ENCODE peak calls at places on chromosome 7, in seven cellular contexts. One of them, this sample, is unnamed.

GRCh38 chr7:106050743-106051110 is 61.4 kb downstream of the SYPL1 start:
- DNase-seq in hepatocyte: peak; percentile 64
- DNase-seq in lower leg skin: no peak
- DNase-seq in A549: no peak
- DNase-seq in SK-N-SH: no peak
- DNase-seq in adrenal gland: peak; percentile 74
- DNase-seq in cardiac muscle cell: peak; percentile 80
- DNase-seq in this sample: peak; percentile 65

GRCh38 chr7:120539321-120539720 is 266.3 kb downstream of the KCND2 start:
- DNase-seq in A549: no peak
- DNase-seq in cardiac muscle cell: no peak
- DNase-seq in lower leg skin: no peak
- DNase-seq in hepatocyte: no peak
- DNase-seq in adrenal gland: no peak
- DNase-seq in SK-N-SH: no peak
- DNase-seq in this sample: peak; percentile 62

GRCh38 chr7:2734761-2735571 is 47.0 kb downstream of the AMZ1 start:
- DNase-seq in A549: no peak
- DNase-seq in adrenal gland: peak; percentile 53
- DNase-seq in lower leg skin: peak; percentile 87
- DNase-seq in SK-N-SH: no peak
- DNase-seq in cardiac muscle cell: no peak
- DNase-seq in hepatocyte: no peak
- DNase-seq in this sample: no peak

GRCh38 chr7:954330-955238 is at the start of gene ADAP1:
- DNase-seq in lower leg skin: peak; percentile 83
- DNase-seq in adrenal gland: no peak
- DNase-seq in hepatocyte: peak; percentile 85
- DNase-seq in cardiac muscle cell: peak; percentile 59
- DNase-seq in A549: peak; percentile 37
- DNase-seq in SK-N-SH: peak; percentile 92
- DNase-seq in this sample: no peak

GRCh38 chr7:132145466-132145865 is 430.8 kb downstream of the PLXNA4 start:
- DNase-seq in hepatocyte: peak; percentile 45
- DNase-seq in A549: peak; percentile 80
- DNase-seq in SK-N-SH: no peak
- DNase-seq in adrenal gland: no peak
- DNase-seq in cardiac muscle cell: peak; percentile 85
- DNase-seq in lower leg skin: no peak
- DNase-seq in this sample: peak; percentile 76

GRCh38 chr7:45610019-45610418 is 35.9 kb downstream of the ADCY1 start:
- DNase-seq in adrenal gland: no peak
- DNase-seq in lower leg skin: peak; percentile 68
- DNase-seq in A549: no peak
- DNase-seq in cardiac muscle cell: no peak
- DNase-seq in hepatocyte: no peak
- DNase-seq in SK-N-SH: no peak
- DNase-seq in this sample: no peak

GRCh38 chr7:134593530-134594392 is 44.9 kb downstream of the AKR1B15 start:
- DNase-seq in adrenal gland: peak; percentile 92
- DNase-seq in hepatocyte: peak; percentile 35
- DNase-seq in cardiac muscle cell: peak; percentile 94
- DNase-seq in A549: peak; percentile 63
- DNase-seq in lower leg skin: no peak
- DNase-seq in SK-N-SH: peak; percentile 10
- DNase-seq in this sample: peak; percentile 87

GRCh38 chr7:70393956-70394355 is 738.0 kb upstream of the GALNT17 start:
- DNase-seq in cardiac muscle cell: no peak
- DNase-seq in SK-N-SH: no peak
- DNase-seq in hepatocyte: no peak
- DNase-seq in adrenal gland: no peak
- DNase-seq in A549: no peak
- DNase-seq in lower leg skin: no peak
- DNase-seq in this sample: peak; percentile 90

GRCh38 chr7:85065306-85065705 is 121.5 kb downstream of the SEMA3D start:
- DNase-seq in adrenal gland: no peak
- DNase-seq in hepatocyte: no peak
- DNase-seq in lower leg skin: no peak
- DNase-seq in cardiac muscle cell: peak; percentile 72
- DNase-seq in A549: no peak
- DNase-seq in SK-N-SH: no peak
- DNase-seq in this sample: peak; percentile 80

GRCh38 chr7:52525772-52526341 is 509.6 kb upstream of the POM121L12 start:
- DNase-seq in A549: no peak
- DNase-seq in lower leg skin: no peak
- DNase-seq in cardiac muscle cell: no peak
- DNase-seq in adrenal gland: no peak
- DNase-seq in hepatocyte: no peak
- DNase-seq in SK-N-SH: no peak
- DNase-seq in this sample: no peak

GRCh38 chr7:105917659-105918058 is 41.3 kb upstream of the ATXN7L1 start:
- DNase-seq in A549: no peak
- DNase-seq in hepatocyte: no peak
- DNase-seq in adrenal gland: no peak
- DNase-seq in lower leg skin: no peak
- DNase-seq in SK-N-SH: no peak
- DNase-seq in cardiac muscle cell: no peak
- DNase-seq in this sample: no peak

GRCh38 chr7:64951250-64951848 is 39.5 kb downstream of the ZNF117 start:
- DNase-seq in SK-N-SH: peak; percentile 66
- DNase-seq in hepatocyte: peak; percentile 57
- DNase-seq in cardiac muscle cell: peak; percentile 74
- DNase-seq in adrenal gland: no peak
- DNase-seq in A549: peak; percentile 3
- DNase-seq in lower leg skin: no peak
- DNase-seq in this sample: peak; percentile 61

GRCh38 chr7:24325708-24326107 is 41.7 kb downstream of the NPY start:
- DNase-seq in adrenal gland: no peak
- DNase-seq in A549: no peak
- DNase-seq in cardiac muscle cell: no peak
- DNase-seq in hepatocyte: no peak
- DNase-seq in lower leg skin: no peak
- DNase-seq in SK-N-SH: no peak
- DNase-seq in this sample: no peak

GRCh38 chr7:81111781-81112540 is 193.1 kb upstream of the SEMA3C start:
- DNase-seq in cardiac muscle cell: peak; percentile 32
- DNase-seq in A549: no peak
- DNase-seq in hepatocyte: peak; percentile 26
- DNase-seq in SK-N-SH: peak; percentile 75
- DNase-seq in adrenal gland: no peak
- DNase-seq in lower leg skin: no peak
- DNase-seq in this sample: peak; percentile 10

GRCh38 chr7:90579181-90579688 is 16.9 kb upstream of the CDK14 start:
- DNase-seq in cardiac muscle cell: peak; percentile 94
- DNase-seq in A549: no peak
- DNase-seq in lower leg skin: no peak
- DNase-seq in SK-N-SH: no peak
- DNase-seq in hepatocyte: peak; percentile 13
- DNase-seq in adrenal gland: no peak
- DNase-seq in this sample: peak; percentile 95

GRCh38 chr7:123828805-123829204 is 16.2 kb upstream of the HYAL4 start:
- DNase-seq in hepatocyte: no peak
- DNase-seq in lower leg skin: no peak
- DNase-seq in cardiac muscle cell: no peak
- DNase-seq in A549: no peak
- DNase-seq in SK-N-SH: peak; percentile 11
- DNase-seq in adrenal gland: no peak
- DNase-seq in this sample: no peak

GRCh38 chr7:116730097-116731018 is 58.4 kb downstream of the MET start:
- DNase-seq in adrenal gland: no peak
- DNase-seq in hepatocyte: no peak
- DNase-seq in A549: no peak
- DNase-seq in lower leg skin: no peak
- DNase-seq in cardiac muscle cell: no peak
- DNase-seq in SK-N-SH: no peak
- DNase-seq in this sample: no peak

GRCh38 chr7:105830405-105831218 is 45.8 kb downstream of the ATXN7L1 start:
- DNase-seq in A549: peak; percentile 93
- DNase-seq in lower leg skin: no peak
- DNase-seq in cardiac muscle cell: peak; percentile 89
- DNase-seq in hepatocyte: peak; percentile 47
- DNase-seq in SK-N-SH: peak; percentile 33
- DNase-seq in adrenal gland: peak; percentile 54
- DNase-seq in this sample: peak; percentile 98

GRCh38 chr7:1282679-1283078 is 50.0 kb downstream of the UNCX start:
- DNase-seq in hepatocyte: no peak
- DNase-seq in adrenal gland: no peak
- DNase-seq in lower leg skin: no peak
- DNase-seq in A549: no peak
- DNase-seq in cardiac muscle cell: no peak
- DNase-seq in SK-N-SH: no peak
- DNase-seq in this sample: no peak

GRCh38 chr7:123979876-123980275 is 53.0 kb downstream of the TMEM229A start:
- DNase-seq in hepatocyte: peak; percentile 10
- DNase-seq in SK-N-SH: no peak
- DNase-seq in A549: no peak
- DNase-seq in cardiac muscle cell: peak; percentile 85
- DNase-seq in lower leg skin: no peak
- DNase-seq in adrenal gland: peak; percentile 41
- DNase-seq in this sample: peak; percentile 7

GRCh38 chr7:24729365-24730017 is 27.8 kb downstream of the GSDME start:
- DNase-seq in SK-N-SH: no peak
- DNase-seq in lower leg skin: peak; percentile 78
- DNase-seq in A549: no peak
- DNase-seq in hepatocyte: no peak
- DNase-seq in adrenal gland: no peak
- DNase-seq in cardiac muscle cell: no peak
- DNase-seq in this sample: no peak

GRCh38 chr7:99090811-99091582 is 52.9 kb downstream of the SMURF1 start:
- DNase-seq in hepatocyte: no peak
- DNase-seq in lower leg skin: no peak
- DNase-seq in SK-N-SH: no peak
- DNase-seq in cardiac muscle cell: no peak
- DNase-seq in A549: no peak
- DNase-seq in adrenal gland: no peak
- DNase-seq in this sample: peak; percentile 31

GRCh38 chr7:135678612-135679575 is 16.6 kb downstream of the STMP1 start:
- DNase-seq in SK-N-SH: no peak
- DNase-seq in A549: no peak
- DNase-seq in hepatocyte: no peak
- DNase-seq in lower leg skin: no peak
- DNase-seq in cardiac muscle cell: peak; percentile 58
- DNase-seq in adrenal gland: peak; percentile 70
- DNase-seq in this sample: peak; percentile 78

GRCh38 chr7:69184339-69184738 is 413.9 kb upstream of the AUTS2 start:
- DNase-seq in hepatocyte: no peak
- DNase-seq in A549: no peak
- DNase-seq in cardiac muscle cell: no peak
- DNase-seq in SK-N-SH: no peak
- DNase-seq in lower leg skin: no peak
- DNase-seq in adrenal gland: no peak
- DNase-seq in this sample: no peak

GRCh38 chr7:24108906-24109376 is 175.0 kb upstream of the NPY start:
- DNase-seq in lower leg skin: no peak
- DNase-seq in adrenal gland: no peak
- DNase-seq in cardiac muscle cell: no peak
- DNase-seq in A549: no peak
- DNase-seq in SK-N-SH: no peak
- DNase-seq in hepatocyte: peak; percentile 22
- DNase-seq in this sample: no peak

GRCh38 chr7:101172005-101172853 is 6.9 kb upstream of the VGF start:
- DNase-seq in lower leg skin: no peak
- DNase-seq in cardiac muscle cell: no peak
- DNase-seq in hepatocyte: no peak
- DNase-seq in adrenal gland: no peak
- DNase-seq in SK-N-SH: peak; percentile 36
- DNase-seq in A549: no peak
- DNase-seq in this sample: no peak

GRCh38 chr7:135189961-135190360 is 19.5 kb upstream of the CYREN start:
- DNase-seq in cardiac muscle cell: no peak
- DNase-seq in adrenal gland: no peak
- DNase-seq in lower leg skin: no peak
- DNase-seq in SK-N-SH: peak; percentile 69
- DNase-seq in A549: no peak
- DNase-seq in hepatocyte: no peak
- DNase-seq in this sample: peak; percentile 78

GRCh38 chr7:27520828-27521790 is 141.6 kb downstream of the HIBADH start:
- DNase-seq in cardiac muscle cell: peak; percentile 95
- DNase-seq in lower leg skin: peak; percentile 91
- DNase-seq in A549: no peak
- DNase-seq in adrenal gland: peak; percentile 72
- DNase-seq in SK-N-SH: no peak
- DNase-seq in hepatocyte: peak; percentile 49
- DNase-seq in this sample: peak; percentile 87

GRCh38 chr7:139614886-139615285 is 91.4 kb downstream of the CLEC2L start:
- DNase-seq in lower leg skin: peak; percentile 59
- DNase-seq in cardiac muscle cell: no peak
- DNase-seq in hepatocyte: no peak
- DNase-seq in A549: no peak
- DNase-seq in adrenal gland: no peak
- DNase-seq in SK-N-SH: no peak
- DNase-seq in this sample: no peak

GRCh38 chr7:128011079-128011670 is 20.1 kb downstream of the LRRC4 start:
- DNase-seq in A549: no peak
- DNase-seq in SK-N-SH: no peak
- DNase-seq in cardiac muscle cell: no peak
- DNase-seq in adrenal gland: no peak
- DNase-seq in lower leg skin: no peak
- DNase-seq in hepatocyte: no peak
- DNase-seq in this sample: no peak

GRCh38 chr7:36999851-37000480 is 275.7 kb upstream of the AOAH start:
- DNase-seq in hepatocyte: no peak
- DNase-seq in cardiac muscle cell: peak; percentile 29
- DNase-seq in A549: no peak
- DNase-seq in adrenal gland: no peak
- DNase-seq in lower leg skin: no peak
- DNase-seq in SK-N-SH: no peak
- DNase-seq in this sample: peak; percentile 38
- H3K4me3 ChIP-seq in hepatocyte: no peak overlapping the region
- H3K4me3 ChIP-seq in cardiac muscle cell: no peak overlapping the region
- H3K4me3 ChIP-seq in A549: no peak overlapping the region
- H3K4me3 ChIP-seq in adrenal gland: no peak overlapping the region
- H3K4me3 ChIP-seq in lower leg skin: no peak overlapping the region
- H3K4me3 ChIP-seq in SK-N-SH: no peak overlapping the region
- H3K4me3 ChIP-seq in this sample: no peak overlapping the region

GRCh38 chr7:5692112-5692844 is 89.2 kb downstream of the RNF216 start:
- DNase-seq in SK-N-SH: peak; percentile 54
- DNase-seq in hepatocyte: peak; percentile 80
- DNase-seq in A549: peak; percentile 79
- DNase-seq in cardiac muscle cell: peak; percentile 97
- DNase-seq in adrenal gland: peak; percentile 76
- DNase-seq in lower leg skin: peak; percentile 95
- DNase-seq in this sample: peak; percentile 99
- H3K4me3 ChIP-seq in SK-N-SH: peak overlapping the region; percentile 13
- H3K4me3 ChIP-seq in hepatocyte: no peak overlapping the region
- H3K4me3 ChIP-seq in A549: peak overlapping the region; percentile 35
- H3K4me3 ChIP-seq in cardiac muscle cell: no peak overlapping the region
- H3K4me3 ChIP-seq in adrenal gland: no peak overlapping the region
- H3K4me3 ChIP-seq in lower leg skin: no peak overlapping the region
- H3K4me3 ChIP-seq in this sample: no peak overlapping the region

GRCh38 chr7:37342665-37343471 is 105.8 kb downstream of the ELMO1 start:
- DNase-seq in hepatocyte: no peak
- DNase-seq in SK-N-SH: peak; percentile 66
- DNase-seq in A549: no peak
- DNase-seq in adrenal gland: no peak
- DNase-seq in lower leg skin: no peak
- DNase-seq in cardiac muscle cell: no peak
- DNase-seq in this sample: no peak
- H3K4me3 ChIP-seq in hepatocyte: no peak overlapping the region
- H3K4me3 ChIP-seq in SK-N-SH: no peak overlapping the region
- H3K4me3 ChIP-seq in A549: no peak overlapping the region
- H3K4me3 ChIP-seq in adrenal gland: no peak overlapping the region
- H3K4me3 ChIP-seq in lower leg skin: no peak overlapping the region
- H3K4me3 ChIP-seq in cardiac muscle cell: no peak overlapping the region
- H3K4me3 ChIP-seq in this sample: no peak overlapping the region

GRCh38 chr7:5395246-5395645 is 28.4 kb downstream of the TNRC18 start:
- DNase-seq in A549: no peak
- DNase-seq in lower leg skin: no peak
- DNase-seq in cardiac muscle cell: no peak
- DNase-seq in adrenal gland: no peak
- DNase-seq in hepatocyte: no peak
- DNase-seq in SK-N-SH: no peak
- DNase-seq in this sample: no peak
- H3K4me3 ChIP-seq in A549: no peak overlapping the region
- H3K4me3 ChIP-seq in lower leg skin: no peak overlapping the region
- H3K4me3 ChIP-seq in cardiac muscle cell: no peak overlapping the region
- H3K4me3 ChIP-seq in adrenal gland: no peak overlapping the region
- H3K4me3 ChIP-seq in hepatocyte: no peak overlapping the region
- H3K4me3 ChIP-seq in SK-N-SH: no peak overlapping the region
- H3K4me3 ChIP-seq in this sample: no peak overlapping the region